ENCODE peak calls at places on chromosomes 11 and 22, in ten cellular contexts. B is activated CD4-positive, alpha-beta T cell treated with anti-CD3 and anti-CD28 coated beads, Interleukin-2, amount 50 U/mL, for 24 hours; U is GM12891; I is stimulated activated CD4-positive, alpha-beta T cell treated with anti-CD3 and anti-CD28 coated beads, Interleukin-4, amount 100 ng/mL, for 48 hours; T is T-helper 2 cell; G is nephron progenitor cell; H is endothelial cell; Z is tibial nerve; L is breast epithelium; O is NCI-H524. S is an unnamed sample.

GRCh38 chr22:37781434-37782059 is 26.2 kb upstream of the GCAT start:
- DNase-seq in B (no peak), U (no peak), I (no peak), T (no peak), G (no peak), H (no peak), Z (no peak), L (peak), O (no peak), S (no peak)

GRCh38 chr11:113906038-113906437 is 1.4 kb downstream of the HTR3B start:
- DNase-seq in B (no peak), U (no peak), I (no peak), T (no peak), G (peak), H (peak), Z (no peak), L (no peak), O (no peak), S (no peak)

GRCh38 chr11:66335531-66336233 is 552 bp downstream of the RIN1 start:
- DNase-seq in B (no peak), U (no peak), I (no peak), T (no peak), G (peak), H (peak), Z (no peak), L (no peak), O (no peak), S (no peak)

GRCh38 chr22:17476838-17477237 is 86.5 kb upstream of the SLC25A18 start:
- DNase-seq in B (no peak), U (no peak), I (no peak), T (no peak), G (no peak), H (no peak), Z (no peak), L (no peak), O (no peak), S (no peak)

GRCh38 chr11:93735627-93736026 is 5.7 kb downstream of the TAF1D start:
- DNase-seq in B (no peak), U (no peak), I (no peak), T (no peak), G (no peak), H (no peak), Z (no peak), L (no peak), O (no peak), S (no peak)

GRCh38 chr11:122874991-122875390 is 7.6 kb upstream of the JHY start:
- DNase-seq in B (no peak), U (no peak), I (no peak), T (no peak), G (no peak), H (no peak), Z (no peak), L (no peak), O (no peak), S (no peak)

GRCh38 chr11:48090174-48090573 is 109.8 kb downstream of the PTPRJ start:
- DNase-seq in B (no peak), U (no peak), I (no peak), T (no peak), G (no peak), H (no peak), Z (no peak), L (no peak), O (no peak), S (no peak)

GRCh38 chr11:57214494-57214893 is 22.6 kb downstream of the APLNR start:
- DNase-seq in B (no peak), U (no peak), I (no peak), T (no peak), G (no peak), H (no peak), Z (no peak), L (no peak), O (no peak), S (no peak)

GRCh38 chr22:30325065-30325720 is 1.5 kb downstream of the TBC1D10A start:
- DNase-seq in B (no peak), U (no peak), I (no peak), T (no peak), G (no peak), H (no peak), Z (peak), L (no peak), O (no peak), S (no peak)

GRCh38 chr22:35480143-35480542 is 60.5 kb upstream of the RASD2 start:
- DNase-seq in B (no peak), U (no peak), I (no peak), T (no peak), G (no peak), H (no peak), Z (no peak), L (no peak), O (no peak), S (no peak)

GRCh38 chr11:74106125-74106524 is 64.7 kb downstream of the C2CD3 start:
- DNase-seq in B (no peak), U (no peak), I (no peak), T (no peak), G (no peak), H (no peak), Z (no peak), L (no peak), O (no peak), S (no peak)

GRCh38 chr11:102676086-102676485 is 29.5 kb downstream of the MMP27 start:
- DNase-seq in B (no peak), U (no peak), I (no peak), T (no peak), G (no peak), H (no peak), Z (no peak), L (no peak), O (no peak), S (no peak)

S was measured in substantia nigra.